ENCODE peak calls at places on chromosome 2, in eight cellular contexts. One of them, this sample, is unnamed.

GRCh38 chr2:30240162-30240696 is 8.9 kb downstream of the LBH start:
- DNase-seq in GM20000: no peak
- DNase-seq in tibial artery: no peak
- DNase-seq in progenitor cell of endocrine pancreas: no peak
- DNase-seq in HL-60: no peak
- DNase-seq in endothelial cell: no peak
- DNase-seq in astrocyte: no peak
- DNase-seq in AG04450: no peak
- DNase-seq in this sample: no peak

GRCh38 chr2:2763351-2763997 is 432.4 kb upstream of the MYT1L start:
- DNase-seq in GM20000: no peak
- DNase-seq in tibial artery: no peak
- DNase-seq in progenitor cell of endocrine pancreas: no peak
- DNase-seq in HL-60: no peak
- DNase-seq in endothelial cell: no peak
- DNase-seq in astrocyte: no peak
- DNase-seq in AG04450: no peak
- DNase-seq in this sample: no peak

GRCh38 chr2:134120718-134121630 is 132.9 kb upstream of the MGAT5 start:
- DNase-seq in GM20000: peak
- DNase-seq in tibial artery: peak
- DNase-seq in progenitor cell of endocrine pancreas: peak
- DNase-seq in HL-60: peak
- DNase-seq in endothelial cell: peak
- DNase-seq in astrocyte: peak
- DNase-seq in AG04450: peak
- DNase-seq in this sample: peak

GRCh38 chr2:171315781-171316180 is 118.0 kb downstream of the METTL8 start:
- DNase-seq in GM20000: no peak
- DNase-seq in tibial artery: no peak
- DNase-seq in progenitor cell of endocrine pancreas: no peak
- DNase-seq in HL-60: no peak
- DNase-seq in endothelial cell: no peak
- DNase-seq in astrocyte: no peak
- DNase-seq in AG04450: no peak
- DNase-seq in this sample: no peak

GRCh38 chr2:152486048-152486736 is 151.2 kb downstream of the FMNL2 start:
- DNase-seq in GM20000: no peak
- DNase-seq in tibial artery: peak
- DNase-seq in progenitor cell of endocrine pancreas: no peak
- DNase-seq in HL-60: peak
- DNase-seq in endothelial cell: no peak
- DNase-seq in astrocyte: no peak
- DNase-seq in AG04450: no peak
- DNase-seq in this sample: no peak

GRCh38 chr2:191112448-191112901 is 38.3 kb downstream of the STAT4 start:
- DNase-seq in GM20000: no peak
- DNase-seq in tibial artery: no peak
- DNase-seq in progenitor cell of endocrine pancreas: no peak
- DNase-seq in HL-60: no peak
- DNase-seq in endothelial cell: no peak
- DNase-seq in astrocyte: no peak
- DNase-seq in AG04450: no peak
- DNase-seq in this sample: no peak

GRCh38 chr2:227460079-227460485 is 11.9 kb upstream of the AGFG1 start:
- DNase-seq in GM20000: peak
- DNase-seq in tibial artery: no peak
- DNase-seq in progenitor cell of endocrine pancreas: no peak
- DNase-seq in HL-60: peak
- DNase-seq in endothelial cell: no peak
- DNase-seq in astrocyte: peak
- DNase-seq in AG04450: no peak
- DNase-seq in this sample: no peak

GRCh38 chr2:79125721-79125985 is 5.4 kb downstream of the REG1A start:
- DNase-seq in GM20000: no peak
- DNase-seq in tibial artery: no peak
- DNase-seq in progenitor cell of endocrine pancreas: no peak
- DNase-seq in HL-60: no peak
- DNase-seq in endothelial cell: no peak
- DNase-seq in astrocyte: no peak
- DNase-seq in AG04450: no peak
- DNase-seq in this sample: no peak

GRCh38 chr2:208311321-208311720 is 45.3 kb downstream of the PIKFYVE start:
- DNase-seq in GM20000: peak
- DNase-seq in tibial artery: no peak
- DNase-seq in progenitor cell of endocrine pancreas: no peak
- DNase-seq in HL-60: no peak
- DNase-seq in endothelial cell: no peak
- DNase-seq in astrocyte: no peak
- DNase-seq in AG04450: no peak
- DNase-seq in this sample: no peak

GRCh38 chr2:69724540-69725159 is 17.3 kb upstream of the ANXA4 start:
- DNase-seq in GM20000: peak
- DNase-seq in tibial artery: peak
- DNase-seq in progenitor cell of endocrine pancreas: peak
- DNase-seq in HL-60: peak
- DNase-seq in endothelial cell: peak
- DNase-seq in astrocyte: peak
- DNase-seq in AG04450: peak
- DNase-seq in this sample: peak

GRCh38 chr2:2291500-2292260 is 39.4 kb downstream of the MYT1L start:
- DNase-seq in GM20000: no peak
- DNase-seq in tibial artery: no peak
- DNase-seq in progenitor cell of endocrine pancreas: peak
- DNase-seq in HL-60: no peak
- DNase-seq in endothelial cell: peak
- DNase-seq in astrocyte: no peak
- DNase-seq in AG04450: no peak
- DNase-seq in this sample: no peak

GRCh38 chr2:43174368-43175186 is 51.8 kb downstream of the ZFP36L2 start:
- DNase-seq in GM20000: peak
- DNase-seq in tibial artery: peak
- DNase-seq in progenitor cell of endocrine pancreas: no peak
- DNase-seq in HL-60: no peak
- DNase-seq in endothelial cell: no peak
- DNase-seq in astrocyte: no peak
- DNase-seq in AG04450: no peak
- DNase-seq in this sample: peak

GRCh38 chr2:171702781-171703556 is 15.7 kb downstream of the DYNC1I2 start:
- DNase-seq in GM20000: no peak
- DNase-seq in tibial artery: no peak
- DNase-seq in progenitor cell of endocrine pancreas: no peak
- DNase-seq in HL-60: no peak
- DNase-seq in endothelial cell: no peak
- DNase-seq in astrocyte: peak
- DNase-seq in AG04450: no peak
- DNase-seq in this sample: no peak

GRCh38 chr2:240139011-240139441 is 1.4 kb downstream of the OTOS start:
- DNase-seq in GM20000: no peak
- DNase-seq in tibial artery: peak
- DNase-seq in progenitor cell of endocrine pancreas: no peak
- DNase-seq in HL-60: no peak
- DNase-seq in endothelial cell: no peak
- DNase-seq in astrocyte: no peak
- DNase-seq in AG04450: no peak
- DNase-seq in this sample: peak

GRCh38 chr2:146940016-146940685 is 904.7 kb upstream of the ACVR2A start:
- DNase-seq in GM20000: no peak
- DNase-seq in tibial artery: no peak
- DNase-seq in progenitor cell of endocrine pancreas: no peak
- DNase-seq in HL-60: no peak
- DNase-seq in endothelial cell: no peak
- DNase-seq in astrocyte: no peak
- DNase-seq in AG04450: no peak
- DNase-seq in this sample: no peak

GRCh38 chr2:234969329-234970157 is 17.7 kb downstream of the SH3BP4 start:
- DNase-seq in GM20000: no peak
- DNase-seq in tibial artery: no peak
- DNase-seq in progenitor cell of endocrine pancreas: no peak
- DNase-seq in HL-60: no peak
- DNase-seq in endothelial cell: no peak
- DNase-seq in astrocyte: no peak
- DNase-seq in AG04450: no peak
- DNase-seq in this sample: no peak

GRCh38 chr2:189199797-189200196 is 20.2 kb upstream of the COL5A2 start:
- DNase-seq in GM20000: no peak
- DNase-seq in tibial artery: no peak
- DNase-seq in progenitor cell of endocrine pancreas: no peak
- DNase-seq in HL-60: no peak
- DNase-seq in endothelial cell: no peak
- DNase-seq in astrocyte: no peak
- DNase-seq in AG04450: no peak
- DNase-seq in this sample: no peak

GRCh38 chr2:185899364-185899763 is 160.8 kb downstream of the FSIP2 start:
- DNase-seq in GM20000: no peak
- DNase-seq in tibial artery: no peak
- DNase-seq in progenitor cell of endocrine pancreas: no peak
- DNase-seq in HL-60: no peak
- DNase-seq in endothelial cell: no peak
- DNase-seq in astrocyte: no peak
- DNase-seq in AG04450: no peak
- DNase-seq in this sample: no peak

GRCh38 chr2:46120792-46121565 is 176.2 kb upstream of the EPAS1 start:
- DNase-seq in GM20000: no peak
- DNase-seq in tibial artery: no peak
- DNase-seq in progenitor cell of endocrine pancreas: no peak
- DNase-seq in HL-60: no peak
- DNase-seq in endothelial cell: no peak
- DNase-seq in astrocyte: no peak
- DNase-seq in AG04450: no peak
- DNase-seq in this sample: no peak

GRCh38 chr2:177489719-177490301 is 97.2 kb downstream of the AGPS start:
- DNase-seq in GM20000: peak
- DNase-seq in tibial artery: no peak
- DNase-seq in progenitor cell of endocrine pancreas: no peak
- DNase-seq in HL-60: no peak
- DNase-seq in endothelial cell: peak
- DNase-seq in astrocyte: peak
- DNase-seq in AG04450: no peak
- DNase-seq in this sample: no peak

GRCh38 chr2:207727256-207727655 is 15.8 kb downstream of the CCNYL1 start:
- DNase-seq in GM20000: no peak
- DNase-seq in tibial artery: no peak
- DNase-seq in progenitor cell of endocrine pancreas: no peak
- DNase-seq in HL-60: no peak
- DNase-seq in endothelial cell: no peak
- DNase-seq in astrocyte: peak
- DNase-seq in AG04450: no peak
- DNase-seq in this sample: no peak

GRCh38 chr2:109533823-109534222 is 79.9 kb downstream of the SEPTIN10 start:
- DNase-seq in GM20000: no peak
- DNase-seq in tibial artery: no peak
- DNase-seq in progenitor cell of endocrine pancreas: no peak
- DNase-seq in HL-60: no peak
- DNase-seq in endothelial cell: no peak
- DNase-seq in astrocyte: no peak
- DNase-seq in AG04450: no peak
- DNase-seq in this sample: no peak

GRCh38 chr2:112032615-112033457 is 22.2 kb upstream of the TMEM87B start:
- DNase-seq in GM20000: no peak
- DNase-seq in tibial artery: peak
- DNase-seq in progenitor cell of endocrine pancreas: no peak
- DNase-seq in HL-60: peak
- DNase-seq in endothelial cell: no peak
- DNase-seq in astrocyte: peak
- DNase-seq in AG04450: no peak
- DNase-seq in this sample: peak

GRCh38 chr2:120283649-120284048 is 31.0 kb downstream of the RALB start:
- DNase-seq in GM20000: no peak
- DNase-seq in tibial artery: no peak
- DNase-seq in progenitor cell of endocrine pancreas: no peak
- DNase-seq in HL-60: no peak
- DNase-seq in endothelial cell: no peak
- DNase-seq in astrocyte: peak
- DNase-seq in AG04450: peak
- DNase-seq in this sample: no peak
- TF ChIP-seq CTCF in GM20000: no peak
- TF ChIP-seq CTCF in tibial artery: peak
- TF ChIP-seq CTCF in progenitor cell of endocrine pancreas: peak
- TF ChIP-seq CTCF in HL-60: no peak
- TF ChIP-seq CTCF in endothelial cell: peak
- TF ChIP-seq CTCF in astrocyte: peak
- TF ChIP-seq CTCF in AG04450: peak
- TF ChIP-seq CTCF in this sample: no peak

GRCh38 chr2:211479496-211480150 is 923.2 kb downstream of the CPS1 start:
- DNase-seq in GM20000: no peak
- DNase-seq in tibial artery: no peak
- DNase-seq in progenitor cell of endocrine pancreas: no peak
- DNase-seq in HL-60: no peak
- DNase-seq in endothelial cell: no peak
- DNase-seq in astrocyte: no peak
- DNase-seq in AG04450: no peak
- DNase-seq in this sample: no peak
- TF ChIP-seq CTCF in GM20000: no peak
- TF ChIP-seq CTCF in tibial artery: no peak
- TF ChIP-seq CTCF in progenitor cell of endocrine pancreas: no peak
- TF ChIP-seq CTCF in HL-60: no peak
- TF ChIP-seq CTCF in endothelial cell: no peak
- TF ChIP-seq CTCF in astrocyte: no peak
- TF ChIP-seq CTCF in AG04450: no peak
- TF ChIP-seq CTCF in this sample: no peak

GRCh38 chr2:52000156-52000855 is 968.4 kb upstream of the NRXN1 start:
- DNase-seq in GM20000: no peak
- DNase-seq in tibial artery: no peak
- DNase-seq in progenitor cell of endocrine pancreas: no peak
- DNase-seq in HL-60: no peak
- DNase-seq in endothelial cell: no peak
- DNase-seq in astrocyte: peak
- DNase-seq in AG04450: no peak
- DNase-seq in this sample: no peak

GRCh38 chr2:51998890-51999289 is 967.0 kb upstream of the NRXN1 start:
- DNase-seq in GM20000: no peak
- DNase-seq in tibial artery: no peak
- DNase-seq in progenitor cell of endocrine pancreas: no peak
- DNase-seq in HL-60: no peak
- DNase-seq in endothelial cell: no peak
- DNase-seq in astrocyte: no peak
- DNase-seq in AG04450: no peak
- DNase-seq in this sample: no peak

GRCh38 chr2:51995293-51995692 is 963.4 kb upstream of the NRXN1 start:
- DNase-seq in GM20000: no peak
- DNase-seq in tibial artery: no peak
- DNase-seq in progenitor cell of endocrine pancreas: no peak
- DNase-seq in HL-60: no peak
- DNase-seq in endothelial cell: no peak
- DNase-seq in astrocyte: peak
- DNase-seq in AG04450: peak
- DNase-seq in this sample: no peak

GRCh38 chr2:51996569-51996917 is 964.6 kb upstream of the NRXN1 start:
- DNase-seq in GM20000: no peak
- DNase-seq in tibial artery: no peak
- DNase-seq in progenitor cell of endocrine pancreas: no peak
- DNase-seq in HL-60: no peak
- DNase-seq in endothelial cell: no peak
- DNase-seq in astrocyte: no peak
- DNase-seq in AG04450: no peak
- DNase-seq in this sample: no peak

GRCh38 chr2:51997571-51997970 is 965.6 kb upstream of the NRXN1 start:
- DNase-seq in GM20000: no peak
- DNase-seq in tibial artery: no peak
- DNase-seq in progenitor cell of endocrine pancreas: no peak
- DNase-seq in HL-60: no peak
- DNase-seq in endothelial cell: no peak
- DNase-seq in astrocyte: no peak
- DNase-seq in AG04450: no peak
- DNase-seq in this sample: no peak
- TF ChIP-seq CTCF in GM20000: no peak
- TF ChIP-seq CTCF in tibial artery: no peak
- TF ChIP-seq CTCF in progenitor cell of endocrine pancreas: no peak
- TF ChIP-seq CTCF in HL-60: no peak
- TF ChIP-seq CTCF in endothelial cell: no peak
- TF ChIP-seq CTCF in astrocyte: no peak
- TF ChIP-seq CTCF in AG04450: no peak
- TF ChIP-seq CTCF in this sample: no peak

GRCh38 chr2:55581435-55581834 is 36.0 kb downstream of the PPP4R3B start:
- DNase-seq in GM20000: no peak
- DNase-seq in tibial artery: no peak
- DNase-seq in progenitor cell of endocrine pancreas: no peak
- DNase-seq in HL-60: no peak
- DNase-seq in endothelial cell: peak
- DNase-seq in astrocyte: no peak
- DNase-seq in AG04450: no peak
- DNase-seq in this sample: no peak
- TF ChIP-seq CTCF in GM20000: peak
- TF ChIP-seq CTCF in tibial artery: no peak
- TF ChIP-seq CTCF in progenitor cell of endocrine pancreas: peak
- TF ChIP-seq CTCF in HL-60: no peak
- TF ChIP-seq CTCF in endothelial cell: peak
- TF ChIP-seq CTCF in astrocyte: peak
- TF ChIP-seq CTCF in AG04450: no peak
- TF ChIP-seq CTCF in this sample: peak